ENCODE peak calls at places on chromosomes 6 and 20, in nine cellular contexts. One of them, this sample, is unnamed.
A peak's percentile ranks its signal among the peaks of the same experiment; 100 is the strongest.

GRCh38 chr6:99613705-99614429 is 7.2 kb downstream of the PRDM13 start:
- DNase-seq in heart left ventricle: no peak
- DNase-seq in left ventricle myocardium inferior: no peak
- DNase-seq in fibroblast of pulmonary artery: no peak
- DNase-seq in lower lobe of right lung: peak; percentile 46
- DNase-seq in omental fat pad: no peak
- DNase-seq in prostate gland: no peak
- DNase-seq in progenitor cell of endocrine pancreas: no peak
- DNase-seq in breast epithelium: no peak
- DNase-seq in this sample: peak; percentile 46

GRCh38 chr6:13979284-13980171 is 54.8 kb downstream of the RNF182 start:
- DNase-seq in lower lobe of right lung: no peak
- DNase-seq in progenitor cell of endocrine pancreas: no peak
- DNase-seq in omental fat pad: no peak
- DNase-seq in prostate gland: no peak
- DNase-seq in breast epithelium: no peak
- DNase-seq in fibroblast of pulmonary artery: no peak
- DNase-seq in left ventricle myocardium inferior: no peak
- DNase-seq in heart left ventricle: no peak
- DNase-seq in this sample: no peak

GRCh38 chr6:148758492-148758891 is 11.7 kb downstream of the UST start:
- DNase-seq in progenitor cell of endocrine pancreas: no peak
- DNase-seq in fibroblast of pulmonary artery: no peak
- DNase-seq in breast epithelium: no peak
- DNase-seq in omental fat pad: no peak
- DNase-seq in heart left ventricle: no peak
- DNase-seq in left ventricle myocardium inferior: no peak
- DNase-seq in lower lobe of right lung: no peak
- DNase-seq in prostate gland: no peak
- DNase-seq in this sample: peak; percentile 41

GRCh38 chr6:13044390-13044789 is 283.9 kb downstream of the TBC1D7 start:
- DNase-seq in prostate gland: no peak
- DNase-seq in progenitor cell of endocrine pancreas: no peak
- DNase-seq in breast epithelium: no peak
- DNase-seq in fibroblast of pulmonary artery: peak; percentile 18
- DNase-seq in omental fat pad: no peak
- DNase-seq in heart left ventricle: peak; percentile 31
- DNase-seq in left ventricle myocardium inferior: no peak
- DNase-seq in lower lobe of right lung: no peak
- DNase-seq in this sample: no peak

GRCh38 chr6:56378507-56378906 is 131.1 kb upstream of the COL21A1 start:
- DNase-seq in fibroblast of pulmonary artery: no peak
- DNase-seq in breast epithelium: no peak
- DNase-seq in heart left ventricle: no peak
- DNase-seq in lower lobe of right lung: no peak
- DNase-seq in prostate gland: no peak
- DNase-seq in omental fat pad: no peak
- DNase-seq in left ventricle myocardium inferior: no peak
- DNase-seq in progenitor cell of endocrine pancreas: no peak
- DNase-seq in this sample: no peak

GRCh38 chr6:53543341-53544010 is 1.4 kb downstream of the GCLC start:
- DNase-seq in left ventricle myocardium inferior: no peak
- DNase-seq in heart left ventricle: no peak
- DNase-seq in progenitor cell of endocrine pancreas: no peak
- DNase-seq in omental fat pad: no peak
- DNase-seq in breast epithelium: no peak
- DNase-seq in lower lobe of right lung: no peak
- DNase-seq in fibroblast of pulmonary artery: peak; percentile 34
- DNase-seq in prostate gland: no peak
- DNase-seq in this sample: no peak

GRCh38 chr6:156957931-156958547 is 180.9 kb downstream of the ARID1B start:
- DNase-seq in breast epithelium: no peak
- DNase-seq in lower lobe of right lung: no peak
- DNase-seq in progenitor cell of endocrine pancreas: no peak
- DNase-seq in fibroblast of pulmonary artery: no peak
- DNase-seq in heart left ventricle: no peak
- DNase-seq in omental fat pad: no peak
- DNase-seq in left ventricle myocardium inferior: no peak
- DNase-seq in prostate gland: no peak
- DNase-seq in this sample: no peak

GRCh38 chr20:36919715-36920333 is 31.7 kb downstream of the SAMHD1 start:
- DNase-seq in prostate gland: peak; percentile 20
- DNase-seq in breast epithelium: no peak
- DNase-seq in omental fat pad: no peak
- DNase-seq in lower lobe of right lung: no peak
- DNase-seq in left ventricle myocardium inferior: no peak
- DNase-seq in progenitor cell of endocrine pancreas: no peak
- DNase-seq in heart left ventricle: no peak
- DNase-seq in fibroblast of pulmonary artery: peak; percentile 78
- DNase-seq in this sample: no peak

GRCh38 chr6:99933129-99933528 is 60.9 kb downstream of the MCHR2 start:
- DNase-seq in fibroblast of pulmonary artery: peak; percentile 46
- DNase-seq in progenitor cell of endocrine pancreas: no peak
- DNase-seq in prostate gland: no peak
- DNase-seq in heart left ventricle: no peak
- DNase-seq in lower lobe of right lung: no peak
- DNase-seq in breast epithelium: no peak
- DNase-seq in omental fat pad: no peak
- DNase-seq in left ventricle myocardium inferior: no peak
- DNase-seq in this sample: no peak

GRCh38 chr6:92126983-92127382 is 1292.4 kb downstream of the EPHA7 start:
- DNase-seq in fibroblast of pulmonary artery: no peak
- DNase-seq in heart left ventricle: no peak
- DNase-seq in prostate gland: no peak
- DNase-seq in breast epithelium: no peak
- DNase-seq in progenitor cell of endocrine pancreas: no peak
- DNase-seq in lower lobe of right lung: no peak
- DNase-seq in omental fat pad: no peak
- DNase-seq in left ventricle myocardium inferior: no peak
- DNase-seq in this sample: no peak

GRCh38 chr6:149451361-149452061 is 33.3 kb downstream of the ZC3H12D start:
- DNase-seq in lower lobe of right lung: peak; percentile 78
- DNase-seq in omental fat pad: no peak
- DNase-seq in fibroblast of pulmonary artery: no peak
- DNase-seq in prostate gland: no peak
- DNase-seq in breast epithelium: no peak
- DNase-seq in progenitor cell of endocrine pancreas: peak; percentile 34
- DNase-seq in left ventricle myocardium inferior: peak; percentile 36
- DNase-seq in heart left ventricle: no peak
- DNase-seq in this sample: no peak

GRCh38 chr6:42819803-42820508 is 38.1 kb downstream of the BICRAL start:
- DNase-seq in omental fat pad: no peak
- DNase-seq in breast epithelium: no peak
- DNase-seq in fibroblast of pulmonary artery: peak; percentile 51
- DNase-seq in prostate gland: no peak
- DNase-seq in progenitor cell of endocrine pancreas: no peak
- DNase-seq in lower lobe of right lung: no peak
- DNase-seq in left ventricle myocardium inferior: no peak
- DNase-seq in heart left ventricle: no peak
- DNase-seq in this sample: no peak

GRCh38 chr20:33377366-33377765 is 24.0 kb downstream of the CDK5RAP1 start:
- DNase-seq in breast epithelium: no peak
- DNase-seq in prostate gland: no peak
- DNase-seq in left ventricle myocardium inferior: no peak
- DNase-seq in lower lobe of right lung: no peak
- DNase-seq in fibroblast of pulmonary artery: no peak
- DNase-seq in progenitor cell of endocrine pancreas: no peak
- DNase-seq in omental fat pad: no peak
- DNase-seq in heart left ventricle: no peak
- DNase-seq in this sample: no peak

GRCh38 chr6:80151641-80152040 is 45.2 kb downstream of the BCKDHB start:
- DNase-seq in lower lobe of right lung: no peak
- DNase-seq in fibroblast of pulmonary artery: no peak
- DNase-seq in omental fat pad: no peak
- DNase-seq in left ventricle myocardium inferior: no peak
- DNase-seq in prostate gland: no peak
- DNase-seq in breast epithelium: no peak
- DNase-seq in heart left ventricle: no peak
- DNase-seq in progenitor cell of endocrine pancreas: no peak
- DNase-seq in this sample: no peak

GRCh38 chr6:160950507-160950906 is 41.1 kb upstream of the MAP3K4 start:
- DNase-seq in breast epithelium: no peak
- DNase-seq in left ventricle myocardium inferior: no peak
- DNase-seq in omental fat pad: no peak
- DNase-seq in fibroblast of pulmonary artery: peak; percentile 46
- DNase-seq in heart left ventricle: peak; percentile 50
- DNase-seq in progenitor cell of endocrine pancreas: no peak
- DNase-seq in prostate gland: peak; percentile 67
- DNase-seq in lower lobe of right lung: no peak
- DNase-seq in this sample: no peak

GRCh38 chr20:24164360-24164759 is 175.8 kb upstream of the GGTLC1 start:
- DNase-seq in omental fat pad: no peak
- DNase-seq in left ventricle myocardium inferior: no peak
- DNase-seq in breast epithelium: no peak
- DNase-seq in heart left ventricle: no peak
- DNase-seq in progenitor cell of endocrine pancreas: no peak
- DNase-seq in fibroblast of pulmonary artery: peak; percentile 14
- DNase-seq in prostate gland: no peak
- DNase-seq in lower lobe of right lung: no peak
- DNase-seq in this sample: no peak

GRCh38 chr6:1819007-1819406 is 209.3 kb downstream of the FOXC1 start:
- DNase-seq in fibroblast of pulmonary artery: no peak
- DNase-seq in left ventricle myocardium inferior: no peak
- DNase-seq in progenitor cell of endocrine pancreas: no peak
- DNase-seq in prostate gland: no peak
- DNase-seq in breast epithelium: no peak
- DNase-seq in heart left ventricle: no peak
- DNase-seq in omental fat pad: no peak
- DNase-seq in lower lobe of right lung: no peak
- DNase-seq in this sample: no peak

GRCh38 chr6:97594834-97595233 is 311.8 kb upstream of the MMS22L start:
- DNase-seq in prostate gland: no peak
- DNase-seq in left ventricle myocardium inferior: no peak
- DNase-seq in fibroblast of pulmonary artery: no peak
- DNase-seq in heart left ventricle: peak; percentile 26
- DNase-seq in breast epithelium: no peak
- DNase-seq in omental fat pad: no peak
- DNase-seq in progenitor cell of endocrine pancreas: no peak
- DNase-seq in lower lobe of right lung: no peak
- DNase-seq in this sample: no peak

GRCh38 chr6:101607286-101607685 is 213.8 kb downstream of the GRIK2 start:
- DNase-seq in omental fat pad: no peak
- DNase-seq in prostate gland: no peak
- DNase-seq in progenitor cell of endocrine pancreas: no peak
- DNase-seq in fibroblast of pulmonary artery: no peak
- DNase-seq in heart left ventricle: no peak
- DNase-seq in lower lobe of right lung: no peak
- DNase-seq in left ventricle myocardium inferior: no peak
- DNase-seq in breast epithelium: no peak
- DNase-seq in this sample: no peak

DNA sequence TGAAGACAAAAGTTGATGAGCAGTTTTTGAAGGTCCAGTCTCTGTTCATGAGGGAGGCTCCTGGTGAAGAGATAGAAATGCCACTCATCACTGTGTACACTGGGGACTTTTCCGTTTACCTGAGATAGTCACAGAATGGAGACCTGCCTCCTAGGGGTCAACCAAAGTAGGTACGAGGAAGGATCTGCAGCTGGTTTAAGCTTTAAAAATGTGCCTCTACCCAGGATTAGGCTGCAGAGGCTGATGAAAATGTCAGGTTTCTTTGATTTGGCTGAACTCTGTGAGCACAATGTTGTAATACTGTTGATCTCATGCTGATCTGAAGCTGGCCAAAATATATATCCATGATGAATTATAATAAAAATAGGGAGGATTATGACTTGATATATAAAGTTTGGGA is 182.8 kb downstream of the ADAT2 start:
- DNase-seq in fibroblast of pulmonary artery: no peak
- DNase-seq in progenitor cell of endocrine pancreas: no peak
- DNase-seq in breast epithelium: no peak
- DNase-seq in lower lobe of right lung: no peak
- DNase-seq in heart left ventricle: no peak
- DNase-seq in left ventricle myocardium inferior: no peak
- DNase-seq in omental fat pad: no peak
- DNase-seq in prostate gland: no peak
- DNase-seq in this sample: no peak
- TF ChIP-seq CTCF in fibroblast of pulmonary artery: no peak
- TF ChIP-seq CTCF in progenitor cell of endocrine pancreas: no peak
- TF ChIP-seq CTCF in breast epithelium: no peak
- TF ChIP-seq CTCF in lower lobe of right lung: no peak
- TF ChIP-seq CTCF in heart left ventricle: no peak
- TF ChIP-seq CTCF in left ventricle myocardium inferior: no peak
- TF ChIP-seq CTCF in omental fat pad: no peak
- TF ChIP-seq CTCF in prostate gland: no peak
- TF ChIP-seq CTCF in this sample: no peak

GRCh38 chr20:39676857-39677351 is 714.8 kb downstream of the DHX35 start:
- DNase-seq in omental fat pad: no peak
- DNase-seq in fibroblast of pulmonary artery: peak; percentile 8
- DNase-seq in progenitor cell of endocrine pancreas: no peak
- DNase-seq in breast epithelium: peak; percentile 64
- DNase-seq in left ventricle myocardium inferior: no peak
- DNase-seq in lower lobe of right lung: no peak
- DNase-seq in heart left ventricle: no peak
- DNase-seq in prostate gland: peak; percentile 67
- DNase-seq in this sample: no peak
- TF ChIP-seq CTCF in omental fat pad: no peak
- TF ChIP-seq CTCF in fibroblast of pulmonary artery: peak; percentile 19
- TF ChIP-seq CTCF in progenitor cell of endocrine pancreas: peak; percentile 24
- TF ChIP-seq CTCF in breast epithelium: peak; percentile 16
- TF ChIP-seq CTCF in left ventricle myocardium inferior: no peak
- TF ChIP-seq CTCF in lower lobe of right lung: peak; percentile 19
- TF ChIP-seq CTCF in heart left ventricle: no peak
- TF ChIP-seq CTCF in prostate gland: no peak
- TF ChIP-seq CTCF in this sample: no peak

GRCh38 chr6:9412951-9413559 is 977.7 kb upstream of the SLC35B3 start:
- DNase-seq in fibroblast of pulmonary artery: no peak
- DNase-seq in breast epithelium: no peak
- DNase-seq in progenitor cell of endocrine pancreas: no peak
- DNase-seq in prostate gland: no peak
- DNase-seq in left ventricle myocardium inferior: no peak
- DNase-seq in lower lobe of right lung: no peak
- DNase-seq in omental fat pad: no peak
- DNase-seq in heart left ventricle: no peak
- DNase-seq in this sample: no peak
- TF ChIP-seq CTCF in fibroblast of pulmonary artery: peak; percentile 54
- TF ChIP-seq CTCF in breast epithelium: no peak
- TF ChIP-seq CTCF in progenitor cell of endocrine pancreas: peak; percentile 57
- TF ChIP-seq CTCF in prostate gland: no peak
- TF ChIP-seq CTCF in left ventricle myocardium inferior: peak; percentile 69
- TF ChIP-seq CTCF in lower lobe of right lung: peak; percentile 48
- TF ChIP-seq CTCF in omental fat pad: no peak
- TF ChIP-seq CTCF in heart left ventricle: peak; percentile 34
- TF ChIP-seq CTCF in this sample: no peak

DNA sequence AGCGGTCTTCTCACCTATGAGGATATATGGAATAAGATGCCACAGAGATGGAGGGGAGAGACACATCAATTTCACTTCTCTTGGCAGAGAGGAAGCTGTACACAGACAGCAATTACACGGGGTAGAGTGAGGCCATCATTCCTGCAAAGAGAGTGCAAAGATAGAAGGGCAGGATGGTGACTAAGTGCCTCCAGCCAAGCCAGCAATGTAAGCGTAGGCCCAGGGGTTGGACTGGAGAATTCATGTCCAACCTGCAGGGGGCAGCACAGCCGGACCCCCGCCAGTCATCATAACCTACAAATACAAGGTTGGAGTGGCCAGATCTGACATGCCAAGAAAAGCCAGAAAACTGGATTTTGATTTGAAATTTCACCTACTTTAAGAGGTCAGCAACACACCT is 56.3 kb downstream of the NRN1 start:
- DNase-seq in left ventricle myocardium inferior: no peak
- DNase-seq in lower lobe of right lung: no peak
- DNase-seq in omental fat pad: no peak
- DNase-seq in breast epithelium: no peak
- DNase-seq in fibroblast of pulmonary artery: no peak
- DNase-seq in progenitor cell of endocrine pancreas: no peak
- DNase-seq in heart left ventricle: no peak
- DNase-seq in prostate gland: no peak
- DNase-seq in this sample: no peak
- TF ChIP-seq CTCF in left ventricle myocardium inferior: peak; percentile 65
- TF ChIP-seq CTCF in lower lobe of right lung: peak; percentile 54
- TF ChIP-seq CTCF in omental fat pad: no peak
- TF ChIP-seq CTCF in breast epithelium: no peak
- TF ChIP-seq CTCF in fibroblast of pulmonary artery: no peak
- TF ChIP-seq CTCF in progenitor cell of endocrine pancreas: peak; percentile 60
- TF ChIP-seq CTCF in heart left ventricle: peak; percentile 40
- TF ChIP-seq CTCF in prostate gland: no peak
- TF ChIP-seq CTCF in this sample: no peak